ENCODE peak calls at places on chromosomes 7 and 10, in five cellular contexts. T, A, H, L and B are unnamed samples.

GRCh38 chr7:50474382-50475155 is 24.4 kb upstream of the FIGNL1 start:
- DNase-seq in T (no peak), A (no peak), H (no peak), L (no peak), B (no peak)

GRCh38 chr7:34091330-34091917 is 186.1 kb downstream of the BMPER start:
- DNase-seq in T (peak; percentile 55), A (peak; percentile 37), H (peak; percentile 69), L (peak; percentile 29), B (peak; percentile 43)

GRCh38 chr10:28761084-28761875 is 84.0 kb downstream of the BAMBI start:
- DNase-seq in T (no peak), A (no peak), H (no peak), L (no peak), B (no peak)

GRCh38 chr10:60390224-60390626 is 550 bp upstream of the ANK3 start:
- DNase-seq in T (no peak), A (no peak), H (peak; percentile 70), L (no peak), B (peak; percentile 45)

GRCh38 chr10:133325761-133326463 is 10.8 kb downstream of the CALY start:
- DNase-seq in T (peak; percentile 65), A (no peak), H (no peak), L (no peak), B (no peak)

GRCh38 chr7:107856806-107857540 is 34.0 kb upstream of the DLD start:
- DNase-seq in T (no peak), A (no peak), H (no peak), L (no peak), B (no peak)

GRCh38 chr10:62993121-62993520 is 140.0 kb upstream of the NRBF2 start:
- DNase-seq in T (no peak), A (no peak), H (no peak), L (no peak), B (no peak)

GRCh38 chr7:96973986-96974385 is 31.4 kb upstream of the DLX6 start:
- DNase-seq in T (no peak), A (no peak), H (peak; percentile 21), L (no peak), B (no peak)

GRCh38 chr10:58820862-58821559 is 308.3 kb downstream of the BICC1 start:
- DNase-seq in T (no peak), A (no peak), H (peak; percentile 79), L (no peak), B (peak; percentile 55)

GRCh38 chr7:2931034-2931415 is 86.9 kb upstream of the GNA12 start:
- DNase-seq in T (no peak), A (no peak), H (no peak), L (no peak), B (no peak)

GRCh38 chr10:27099916-27100799 is at the start of gene ANKRD26:
- DNase-seq in T (peak; percentile 97), A (peak; percentile 97), H (peak; percentile 97), L (peak; percentile 98), B (peak; percentile 97)

GRCh38 chr10:113589225-113589770 is 36.4 kb downstream of the HABP2 start:
- DNase-seq in T (no peak), A (no peak), H (no peak), L (no peak), B (no peak)

GRCh38 chr10:34407227-34407626 is 407.9 kb downstream of the PARD3 start:
- DNase-seq in T (no peak), A (no peak), H (peak; percentile 64), L (no peak), B (peak; percentile 81)

GRCh38 chr7:36440880-36441279 is 51.2 kb downstream of the ANLN start:
- DNase-seq in T (no peak), A (no peak), H (peak; percentile 46), L (no peak), B (peak; percentile 57)

GRCh38 chr10:84820121-84820520 is 491.7 kb downstream of the CCSER2 start:
- DNase-seq in T (no peak), A (no peak), H (no peak), L (no peak), B (no peak)

GRCh38 chr7:46651561-46652088 is 730.6 kb upstream of the IGFBP3 start:
- DNase-seq in T (no peak), A (no peak), H (no peak), L (no peak), B (no peak)

GRCh38 chr10:114379631-114380041 is 24.7 kb downstream of the AFAP1L2 start:
- DNase-seq in T (no peak), A (no peak), H (no peak), L (no peak), B (peak; percentile 80)

GRCh38 chr10:133013478-133013877 is 71.1 kb upstream of the CFAP46 start:
- DNase-seq in T (no peak), A (no peak), H (no peak), L (no peak), B (no peak)

GRCh38 chr7:17989546-17989945 is 38.1 kb downstream of the PRPS1L1 start:
- DNase-seq in T (no peak), A (no peak), H (peak; percentile 31), L (no peak), B (peak; percentile 61)

GRCh38 chr7:28623105-28623730 is 210.9 kb downstream of the CREB5 start:
- DNase-seq in T (no peak), A (no peak), H (peak; percentile 85), L (no peak), B (peak; percentile 79)

GRCh38 chr10:102620615-102621417 is 23.5 kb upstream of the TRIM8 start:
- DNase-seq in T (no peak), A (no peak), H (peak; percentile 55), L (no peak), B (no peak)

GRCh38 chr7:46424934-46425333 is 503.9 kb upstream of the IGFBP3 start:
- DNase-seq in T (no peak), A (no peak), H (no peak), L (no peak), B (peak; percentile 53)

GRCh38 chr10:102421645-102422585 is 1.3 kb downstream of the FBXL15 start:
- DNase-seq in T (peak; percentile 64), A (peak; percentile 72), H (no peak), L (no peak), B (peak; percentile 38)

GRCh38 chr7:137986252-137987010 is 15.5 kb downstream of the CREB3L2 start:
- DNase-seq in T (no peak), A (peak; percentile 36), H (peak; percentile 90), L (no peak), B (peak; percentile 90)

GRCh38 chr10:36534471-36535002 is 590.9 kb upstream of the ANKRD30A start:
- DNase-seq in T (no peak), A (no peak), H (peak; percentile 95), L (no peak), B (peak; percentile 87)

GRCh38 chr10:18689498-18689897 is 30.3 kb downstream of the ARL5B start:
- DNase-seq in T (no peak), A (no peak), H (peak; percentile 65), L (peak; percentile 4), B (peak; percentile 34)

GRCh38 chr7:151056286-151057037 is 1.2 kb downstream of the CDK5 start:
- DNase-seq in T (no peak), A (peak; percentile 70), H (no peak), L (no peak), B (no peak)

GRCh38 chr7:155405399-155406318 is 52.3 kb upstream of the EN2 start:
- DNase-seq in T (peak; percentile 64), A (peak; percentile 40), H (no peak), L (no peak), B (no peak)

GRCh38 chr10:73094249-73094850 is 2.3 kb downstream of the P4HA1 start:
- DNase-seq in T (no peak), A (no peak), H (peak; percentile 19), L (no peak), B (peak; percentile 52)

GRCh38 chr10:120997313-120998102 is 146.3 kb downstream of the WDR11 start:
- DNase-seq in T (no peak), A (no peak), H (no peak), L (no peak), B (no peak)

GRCh38 chr7:41097501-41097900 is 605.4 kb downstream of the INHBA start:
- DNase-seq in T (no peak), A (no peak), H (peak; percentile 95), L (no peak), B (peak; percentile 18)

GRCh38 chr7:74452748-74453320 is 872 bp upstream of the GTF2IRD1 start:
- DNase-seq in T (no peak), A (no peak), H (no peak), L (no peak), B (peak; percentile 45)

GRCh38 chr7:7051221-7051877 is 131.0 kb upstream of the C1GALT1 start:
- DNase-seq in T (no peak), A (no peak), H (no peak), L (no peak), B (no peak)

GRCh38 chr7:78510580-78511188 is 712.1 kb downstream of the PHTF2 start:
- DNase-seq in T (no peak), A (peak; percentile 60), H (peak; percentile 67), L (peak; percentile 31), B (peak; percentile 46)
- H2BK15ac ChIP-seq in T (no peak overlapping the region), A (no peak overlapping the region), H (no peak overlapping the region), L (no peak overlapping the region), B (no peak overlapping the region)

GRCh38 chr10:110413049-110413783 is 84.5 kb upstream of the DUSP5 start:
- DNase-seq in T (no peak), A (no peak), H (no peak), L (no peak), B (no peak)
- H4K91ac ChIP-seq in T (no peak overlapping the region), A (no peak overlapping the region), H (peak overlapping the region; percentile 39), L (no peak overlapping the region), B (peak overlapping the region; percentile 20)

GRCh38 chr7:536231-536630 is 16.6 kb upstream of the PDGFA start:
- DNase-seq in T (no peak), A (no peak), H (no peak), L (no peak), B (no peak)
- H3K14ac ChIP-seq in T (no peak overlapping the region), A (no peak overlapping the region), H (no peak overlapping the region), L (no peak overlapping the region), B (no peak overlapping the region)

GRCh38 chr7:117472335-117472734 is 7.5 kb upstream of the CFTR start:
- DNase-seq in T (no peak), A (no peak), H (no peak), L (no peak), B (no peak)
- H2BK15ac ChIP-seq in T (no peak overlapping the region), A (no peak overlapping the region), H (no peak overlapping the region), L (no peak overlapping the region), B (no peak overlapping the region)